ENCODE peak calls at places on chromosome 4, in five cellular contexts. Q is Right ventricle myocardium superior; N is sciatic nerve; P is stimulated activated CD4-positive, alpha-beta T cell treated with anti-CD3 and anti-CD28 coated beads, Interleukin-15, amount 100 ng/mL, for 1 hour; E is T-helper 1 cell. R is an unnamed sample.

GRCh38 chr4:173218411-173219125 is 50.0 kb downstream of the GALNT7 start:
- DNase-seq in Q (no peak), N (no peak), P (no peak), E (no peak), R (no peak)

GRCh38 chr4:7807351-7807921 is 132.2 kb downstream of the AFAP1 start:
- DNase-seq in Q (peak; percentile 57), N (no peak), P (no peak), E (no peak), R (no peak)

GRCh38 chr4:53705151-53705764 is 114.0 kb upstream of the LNX1 start:
- DNase-seq in Q (no peak), N (no peak), P (no peak), E (no peak), R (no peak)

GRCh38 chr4:73875401-73875800 is 6.2 kb downstream of the CXCL1 start:
- DNase-seq in Q (no peak), N (no peak), P (no peak), E (no peak), R (no peak)

GRCh38 chr4:95693594-95693993 is 144.8 kb upstream of the UNC5C start:
- DNase-seq in Q (no peak), N (no peak), P (no peak), E (no peak), R (peak; percentile 44)

GRCh38 chr4:39609454-39609911 is 29.2 kb downstream of the SMIM14 start:
- DNase-seq in Q (no peak), N (no peak), P (no peak), E (no peak), R (peak; percentile 41)

GRCh38 chr4:58665649-58666048 is 1555.5 kb upstream of the IGFBP7 start:
- DNase-seq in Q (no peak), N (no peak), P (no peak), E (no peak), R (peak; percentile 25)

GRCh38 chr4:102640669-102641068 is 120.1 kb downstream of the MANBA start:
- DNase-seq in Q (no peak), N (no peak), P (no peak), E (no peak), R (peak; percentile 35)

GRCh38 chr4:76028242-76028859 is 5.1 kb upstream of the CXCL10 start:
- DNase-seq in Q (no peak), N (no peak), P (no peak), E (no peak), R (peak; percentile 44)

GRCh38 chr4:163385466-163385865 is 41.8 kb downstream of the NPY5R start:
- DNase-seq in Q (no peak), N (no peak), P (no peak), E (no peak), R (no peak)

GRCh38 chr4:156779046-156779445 is 192.6 kb downstream of the PDGFC start:
- DNase-seq in Q (no peak), N (no peak), P (no peak), E (no peak), R (no peak)

GRCh38 chr4:80243274-80244018 is 23.0 kb upstream of the FGF5 start:
- DNase-seq in Q (no peak), N (no peak), P (no peak), E (no peak), R (no peak)

GRCh38 chr4:138199568-138200235 is 42.4 kb downstream of the SLC7A11 start:
- DNase-seq in Q (no peak), N (no peak), P (no peak), E (no peak), R (peak; percentile 95)

GRCh38 chr4:41158756-41159155 is 55.6 kb downstream of the APBB2 start:
- DNase-seq in Q (no peak), N (no peak), P (no peak), E (no peak), R (no peak)

GRCh38 chr4:40623707-40624106 is 6.0 kb downstream of the RBM47 start:
- DNase-seq in Q (no peak), N (no peak), P (no peak), E (no peak), R (no peak)